ENCODE peak calls at places on chromosomes 5 and 9, in seven cellular contexts. I is IMR-90, V is H1, N is H9, S is mesenchymal stem cell, J is mesendoderm, Y is neuronal stem cell. O is an unnamed sample.
A peak's percentile ranks its signal among the peaks of the same experiment; 100 is the strongest.

GRCh38 chr5:154157483-154158378 is 32.8 kb upstream of the GALNT10 start:
- DNase-seq in I (no peak), V (no peak), N (peak; percentile 71), S (no peak), J (peak; percentile 44), Y (no peak), O (no peak)

GRCh38 chr9:92180669-92181181 is 65.5 kb upstream of the SPTLC1 start:
- DNase-seq in I (peak; percentile 91), V (no peak), N (no peak), S (peak; percentile 96), J (peak; percentile 82), Y (no peak), O (peak; percentile 55)

GRCh38 chr5:60978968-60979367 is 34.0 kb downstream of the NDUFAF2 start:
- DNase-seq in I (no peak), V (no peak), N (no peak), S (no peak), J (peak; percentile 85), Y (no peak), O (peak; percentile 79)

GRCh38 chr9:94825620-94825958 is 99.1 kb downstream of the AOPEP start:
- DNase-seq in I (no peak), V (no peak), N (no peak), S (no peak), J (no peak), Y (no peak), O (no peak)

GRCh38 chr9:131723632-131724031 is 16.2 kb downstream of the RAPGEF1 start:
- DNase-seq in I (no peak), V (no peak), N (no peak), S (no peak), J (no peak), Y (no peak), O (no peak)

GRCh38 chr5:58629190-58630159 is 46.6 kb downstream of the RAB3C start:
- DNase-seq in I (no peak), V (no peak), N (no peak), S (no peak), J (no peak), Y (no peak), O (no peak)

GRCh38 chr5:123809594-123810172 is 297.7 kb downstream of the CSNK1G3 start:
- DNase-seq in I (no peak), V (no peak), N (no peak), S (no peak), J (no peak), Y (no peak), O (no peak)

GRCh38 chr9:121968056-121968455 is 125.1 kb downstream of the TTLL11 start:
- DNase-seq in I (no peak), V (no peak), N (no peak), S (no peak), J (no peak), Y (no peak), O (no peak)

GRCh38 chr9:3760031-3760430 is 234.2 kb upstream of the RFX3 start:
- DNase-seq in I (peak; percentile 18), V (no peak), N (no peak), S (peak; percentile 64), J (no peak), Y (peak; percentile 21), O (no peak)

GRCh38 chr9:86942352-86943222 is 4.7 kb downstream of the GAS1 start:
- DNase-seq in I (no peak), V (no peak), N (no peak), S (peak; percentile 17), J (peak; percentile 6), Y (no peak), O (no peak)

GRCh38 chr9:135592331-135592590 is 30.7 kb downstream of the PAEP start:
- DNase-seq in I (no peak), V (no peak), N (no peak), S (no peak), J (no peak), Y (no peak), O (no peak)

GRCh38 chr9:71826289-71826688 is 58.0 kb upstream of the CEMIP2 start:
- DNase-seq in I (no peak), V (no peak), N (no peak), S (no peak), J (no peak), Y (no peak), O (no peak)

GRCh38 chr5:112878760-112879159 is 17.7 kb downstream of the SRP19 start:
- DNase-seq in I (peak; percentile 46), V (no peak), N (no peak), S (peak; percentile 27), J (peak; percentile 56), Y (no peak), O (no peak)

GRCh38 chr9:117121331-117121730 is 293.5 kb downstream of the ASTN2 start:
- DNase-seq in I (no peak), V (no peak), N (no peak), S (no peak), J (no peak), Y (no peak), O (no peak)

GRCh38 chr9:27460225-27461023 is 63.7 kb upstream of the IFNK start:
- DNase-seq in I (no peak), V (no peak), N (no peak), S (peak; percentile 22), J (no peak), Y (no peak), O (peak; percentile 31)

GRCh38 chr5:4662845-4663244 is 477.3 kb upstream of the ADAMTS16 start:
- DNase-seq in I (no peak), V (no peak), N (no peak), S (no peak), J (no peak), Y (no peak), O (no peak)

GRCh38 chr5:59768204-59769040 is 125.1 kb downstream of the PDE4D start:
- DNase-seq in I (peak; percentile 33), V (peak; percentile 39), N (peak; percentile 69), S (peak; percentile 91), J (peak; percentile 52), Y (peak; percentile 70), O (peak; percentile 15)

GRCh38 chr5:59236448-59236847 is 653.6 kb downstream of the RAB3C start:
- DNase-seq in I (no peak), V (no peak), N (no peak), S (no peak), J (no peak), Y (no peak), O (no peak)

GRCh38 chr9:89755835-89756234 is 151.0 kb downstream of the GADD45G start:
- DNase-seq in I (peak; percentile 18), V (no peak), N (no peak), S (peak; percentile 77), J (no peak), Y (no peak), O (peak; percentile 77)

GRCh38 chr9:120775859-120776258 is 17.4 kb downstream of the FBXW2 start:
- DNase-seq in I (no peak), V (no peak), N (no peak), S (no peak), J (no peak), Y (no peak), O (peak; percentile 39)

DNA sequence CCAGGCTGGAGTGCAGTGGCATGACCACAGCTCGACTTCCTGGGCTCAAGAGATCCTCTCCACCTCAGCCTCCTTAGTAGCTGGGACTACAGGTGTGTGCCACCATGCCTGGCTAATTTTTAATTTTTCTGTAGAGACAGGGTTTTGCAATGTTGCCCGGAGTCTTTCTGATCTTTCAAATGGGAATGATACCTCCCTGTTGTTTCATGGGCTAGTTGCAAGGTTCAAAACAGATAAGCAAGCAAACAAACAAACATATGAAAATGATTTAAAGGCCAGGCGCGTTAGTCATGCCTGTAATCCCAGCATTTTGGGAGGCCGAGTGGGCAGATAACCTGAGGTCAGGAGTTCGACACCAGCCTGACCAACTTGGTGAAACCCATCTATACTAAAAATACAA is 45.3 kb upstream of the PLPP1 start:
- DNase-seq in I (no peak), V (no peak), N (no peak), S (no peak), J (no peak), Y (no peak), O (peak; percentile 20)
- H4K8ac ChIP-seq in I (no peak overlapping the region), V (no peak overlapping the region), N (no peak overlapping the region), S (no peak overlapping the region), J (no peak overlapping the region), Y (no peak overlapping the region), O (peak overlapping the region; percentile 11)

GRCh38 chr9:76594764-76595410 is 135.9 kb downstream of the GCNT1 start:
- DNase-seq in I (no peak), V (peak; percentile 13), N (peak; percentile 47), S (no peak), J (peak; percentile 63), Y (no peak), O (no peak)

GRCh38 chr9:76593011-76593347 is 134.0 kb downstream of the GCNT1 start:
- DNase-seq in I (no peak), V (no peak), N (no peak), S (no peak), J (no peak), Y (no peak), O (no peak)

GRCh38 chr9:76595645-76596044 is 136.7 kb downstream of the GCNT1 start:
- DNase-seq in I (no peak), V (no peak), N (no peak), S (no peak), J (no peak), Y (no peak), O (peak; percentile 25)

GRCh38 chr9:76591256-76591950 is 132.4 kb downstream of the GCNT1 start:
- DNase-seq in I (peak; percentile 6), V (no peak), N (no peak), S (peak; percentile 12), J (no peak), Y (no peak), O (no peak)

DNA sequence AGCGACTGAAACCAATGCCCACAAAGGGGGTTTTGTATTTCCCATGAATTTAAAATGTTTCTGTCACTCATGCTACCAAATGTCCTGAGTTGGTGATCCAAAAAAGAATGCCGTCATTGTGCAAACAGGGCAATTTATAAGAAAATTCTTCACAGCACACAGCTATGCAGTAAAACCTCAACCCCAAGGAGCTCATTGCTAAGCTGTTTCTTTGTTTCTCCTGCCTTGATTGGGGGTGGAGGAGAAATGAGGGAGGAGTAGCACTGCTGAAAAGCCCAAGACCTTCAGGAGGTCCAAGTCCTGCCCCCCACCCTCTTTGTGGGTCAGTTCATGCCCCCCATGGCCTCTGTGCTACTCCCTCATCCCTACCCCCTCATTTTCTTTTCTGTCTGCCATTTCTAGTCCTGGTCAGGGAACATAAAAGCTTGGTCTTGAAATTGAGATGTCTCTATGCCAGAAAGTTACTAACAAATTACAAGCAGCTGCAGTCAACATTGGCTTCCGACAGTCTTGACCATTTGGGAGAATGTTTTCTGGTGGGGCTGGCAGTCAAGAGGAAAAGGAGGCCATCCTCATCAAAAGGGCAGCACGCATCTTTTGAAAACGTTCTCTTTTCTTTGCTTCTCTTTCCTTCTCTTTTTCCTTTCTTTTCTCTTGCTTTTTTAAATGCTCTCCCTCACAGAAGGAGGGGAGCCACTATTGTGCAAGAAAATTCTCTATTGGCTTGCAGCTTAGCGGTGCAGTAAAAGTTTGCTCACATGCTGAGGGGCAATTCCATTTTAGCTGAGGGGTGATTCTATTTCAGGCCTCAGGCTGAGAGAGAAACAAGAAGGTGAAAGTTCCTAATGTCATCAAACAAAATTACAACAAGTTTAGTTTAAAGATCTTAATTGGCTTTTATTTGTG is 133.4 kb downstream of the GCNT1 start:
- DNase-seq in I (no peak), V (peak; percentile 13), N (no peak), S (no peak), J (peak; percentile 39), Y (no peak), O (no peak)
- H3K23ac ChIP-seq in I (no peak overlapping the region), V (no peak overlapping the region), N (no peak overlapping the region), S (no peak overlapping the region), J (no peak overlapping the region), Y (no peak overlapping the region), O (no peak overlapping the region)

GRCh38 chr9:126326228-126327015 is at the start of gene MVB12B:
- DNase-seq in I (peak; percentile 8), V (no peak), N (peak; percentile 46), S (peak; percentile 37), J (peak; percentile 36), Y (peak; percentile 51), O (peak; percentile 44)
- H3K9ac ChIP-seq in I (peak within 1 kb of the TSS; percentile 72), V (peak within 1 kb of the TSS; percentile 63), N (no peak within 1 kb of the TSS), S (peak within 1 kb of the TSS; percentile 89), J (peak within 1 kb of the TSS; percentile 82), Y (peak within 1 kb of the TSS; percentile 88), O (peak within 1 kb of the TSS; percentile 74)

GRCh38 chr9:33687779-33688178 is 107.6 kb upstream of the PRSS3 start:
- DNase-seq in I (peak; percentile 7), V (no peak), N (no peak), S (no peak), J (no peak), Y (no peak), O (no peak)
- H4K8ac ChIP-seq in I (no peak overlapping the region), V (no peak overlapping the region), N (no peak overlapping the region), S (no peak overlapping the region), J (no peak overlapping the region), Y (no peak overlapping the region), O (no peak overlapping the region)